ENCODE peak calls at places on chromosomes 3 and 15, in nine cellular contexts. F is NCI-H2081; O is HTR-8/SVneo; K is C1 segment of cervical spinal cord; A is stimulated activated CD8-positive, alpha-beta memory T cell treated with anti-CD3 and anti-CD28 coated beads, Interleukin-15, amount 100 ng/mL, for 1 hour; U is AG09309; E is breast epithelium; G is gastrocnemius medialis; H is body of pancreas. C is an unnamed sample.

GRCh38 chr15:66023322-66023972 is 154.2 kb downstream of the RAB11A start:
- DNase-seq in K (peak), A (no peak), H (no peak), U (no peak), E (no peak), G (no peak), F (peak), O (no peak), C (no peak)

GRCh38 chr3:59802045-59802444 is 752.2 kb upstream of the CFAP20DC start:
- DNase-seq in K (no peak), G (no peak), U (no peak), A (no peak), O (no peak), F (no peak), E (no peak), H (no peak), C (no peak)

GRCh38 chr15:58515807-58516206 is 84.0 kb downstream of the LIPC start:
- DNase-seq in G (no peak), K (no peak), F (no peak), O (no peak), E (no peak), A (no peak), U (no peak), H (no peak), C (peak)

GRCh38 chr3:123089611-123090301 is 22.9 kb downstream of the PDIA5 start:
- DNase-seq in F (no peak), G (peak), H (peak), U (no peak), A (no peak), K (peak), E (no peak), O (no peak), C (no peak)

GRCh38 chr3:48088749-48089466 is 72.7 kb upstream of the MAP4 start:
- DNase-seq in U (peak), K (peak), G (peak), E (peak), O (peak), H (peak), F (peak), A (peak), C (peak)

GRCh38 chr15:31004220-31004733 is 12.8 kb upstream of the MTMR10 start:
- DNase-seq in H (no peak), E (no peak), G (no peak), U (no peak), A (no peak), F (no peak), K (no peak), O (no peak), C (peak)

GRCh38 chr3:81154611-81155143 is 606.8 kb downstream of the GBE1 start:
- DNase-seq in G (no peak), F (no peak), O (no peak), H (no peak), A (no peak), E (no peak), K (no peak), U (no peak), C (no peak)

GRCh38 chr3:151290673-151291072 is 12.3 kb upstream of the P2RY14 start:
- DNase-seq in G (no peak), H (no peak), F (no peak), K (no peak), U (no peak), A (no peak), O (peak), E (no peak), C (no peak)

GRCh38 chr3:52193059-52193458 is 4.9 kb upstream of the ALAS1 start:
- DNase-seq in A (no peak), F (no peak), H (no peak), U (no peak), E (peak), G (peak), K (no peak), O (peak), C (no peak)

GRCh38 chr3:184332370-184333090 is 4.9 kb upstream of the FAM131A start:
- DNase-seq in H (no peak), E (no peak), K (no peak), G (no peak), O (peak), F (no peak), U (peak), A (no peak), C (no peak)

GRCh38 chr3:89186446-89186845 is 79.0 kb downstream of the EPHA3 start:
- DNase-seq in O (no peak), K (no peak), G (no peak), U (no peak), H (no peak), E (no peak), F (no peak), A (no peak), C (no peak)

GRCh38 chr3:47612178-47612577 is 33.5 kb upstream of the CSPG5 start:
- DNase-seq in F (no peak), O (no peak), A (no peak), U (peak), G (no peak), K (no peak), H (no peak), E (no peak), C (no peak)

GRCh38 chr15:62608369-62608768 is 434.2 kb upstream of the TPM1 start:
- DNase-seq in F (no peak), E (no peak), A (no peak), O (no peak), G (no peak), H (no peak), U (no peak), K (no peak), C (no peak)

GRCh38 chr3:36373084-36373483 is 7.2 kb upstream of the STAC start:
- DNase-seq in A (no peak), U (peak), K (no peak), H (no peak), O (no peak), E (no peak), F (no peak), G (no peak), C (no peak)